ENCODE peak calls at places on chromosomes 5 and 9, in five cellular contexts. D, P, F, N and E are unnamed samples.

GRCh38 chr5:180284161-180284560 is 7.7 kb downstream of the MAPK9 start:
- DNase-seq in N (no peak), D (no peak), P (no peak), F (no peak), E (no peak)

GRCh38 chr5:84450617-84451414 is 66.1 kb upstream of the EDIL3 start:
- DNase-seq in D (no peak), F (no peak), P (no peak), N (no peak), E (no peak)

GRCh38 chr9:23153058-23153457 is 673.0 kb downstream of the ELAVL2 start:
- DNase-seq in F (no peak), N (no peak), D (no peak), P (no peak), E (no peak)

GRCh38 chr9:20191239-20191840 is 402.5 kb upstream of the SLC24A2 start:
- DNase-seq in P (no peak), N (no peak), F (no peak), D (no peak), E (no peak)

GRCh38 chr5:14257995-14258403 is 114.9 kb downstream of the TRIO start:
- DNase-seq in N (no peak), F (peak), D (no peak), P (no peak), E (peak)

GRCh38 chr5:131682175-131682574 is 47.1 kb upstream of the RAPGEF6 start:
- DNase-seq in F (no peak), P (no peak), D (no peak), N (no peak), E (no peak)

GRCh38 chr5:171309276-171309525 is 153 bp downstream of the TLX3 start:
- DNase-seq in F (no peak), P (no peak), D (no peak), N (no peak), E (no peak)

GRCh38 chr9:113960748-113961147 is 84.6 kb downstream of the ZNF618 start:
- DNase-seq in N (no peak), F (no peak), P (no peak), D (no peak), E (no peak)

GRCh38 chr9:137764171-137764671 is 113.4 kb upstream of the CACNA1B start:
- DNase-seq in N (no peak), F (no peak), P (no peak), D (no peak), E (no peak)

GRCh38 chr5:1817261-1818043 is 16.2 kb downstream of the NDUFS6 start:
- DNase-seq in P (no peak), N (no peak), D (no peak), F (no peak), E (no peak)

GRCh38 chr5:138903113-138903789 is 28.1 kb upstream of the LRRTM2 start:
- DNase-seq in N (no peak), D (no peak), F (no peak), P (no peak), E (no peak)